ENCODE peak calls at places on chromosomes 16 and 17, in eight cellular contexts. L is GM12865, E is PC-3, Z is right atrium auricular region, S is fibroblast of pulmonary artery, W is thoracic aorta, D is fibroblast of lung, A is psoas muscle. H is an unnamed sample.

GRCh38 chr17:33163827-33164555 is 129.1 kb downstream of the ASIC2 start:
- DNase-seq in L (no peak), E (no peak), Z (no peak), S (no peak), W (no peak), D (no peak), A (no peak), H (no peak)

GRCh38 chr17:44002141-44002848 is 2.1 kb upstream of the NAGS start:
- DNase-seq in L (no peak), E (peak), Z (no peak), S (peak), W (no peak), D (peak), A (peak), H (no peak)

GRCh38 chr17:50904522-50905459 is 38.6 kb upstream of the TOB1 start:
- DNase-seq in L (no peak), E (peak), Z (no peak), S (no peak), W (peak), D (no peak), A (peak), H (peak)

GRCh38 chr17:83053021-83053778 is 26.2 kb upstream of the METRNL start:
- DNase-seq in L (no peak), E (no peak), Z (no peak), S (no peak), W (no peak), D (peak), A (peak), H (no peak)

GRCh38 chr16:10441726-10442125 is 55.9 kb downstream of the ATF7IP2 start:
- DNase-seq in L (no peak), E (no peak), Z (no peak), S (no peak), W (no peak), D (no peak), A (no peak), H (no peak)

GRCh38 chr17:16427020-16427419 is 11.6 kb downstream of the TRPV2 start:
- DNase-seq in L (no peak), E (no peak), Z (no peak), S (no peak), W (no peak), D (no peak), A (no peak), H (no peak)

GRCh38 chr17:15447928-15448579 is 19.4 kb downstream of the CDRT4 start:
- DNase-seq in L (no peak), E (no peak), Z (no peak), S (no peak), W (no peak), D (no peak), A (no peak), H (no peak)

GRCh38 chr17:62895256-62895649 is 70.8 kb upstream of the TANC2 start:
- DNase-seq in L (no peak), E (no peak), Z (no peak), S (no peak), W (no peak), D (no peak), A (no peak), H (peak)

GRCh38 chr16:14232106-14232890 is 161.2 kb downstream of the MRTFB start:
- DNase-seq in L (no peak), E (peak), Z (no peak), S (peak), W (no peak), D (peak), A (no peak), H (no peak)

GRCh38 chr17:81922566-81923301 is 4.8 kb upstream of the SIRT7 start:
- DNase-seq in L (no peak), E (no peak), Z (no peak), S (no peak), W (no peak), D (no peak), A (peak), H (no peak)

GRCh38 chr17:45042346-45043120 is 8.9 kb downstream of the DCAKD start:
- DNase-seq in L (no peak), E (no peak), Z (no peak), S (no peak), W (no peak), D (no peak), A (no peak), H (no peak)

GRCh38 chr16:10897134-10897533 is 20.1 kb downstream of the CIITA start:
- DNase-seq in L (peak), E (no peak), Z (no peak), S (no peak), W (no peak), D (no peak), A (no peak), H (no peak)

GRCh38 chr17:1577657-1578428 is 15.3 kb upstream of the PITPNA start:
- DNase-seq in L (no peak), E (no peak), Z (no peak), S (no peak), W (no peak), D (no peak), A (peak), H (no peak)

GRCh38 chr16:14322186-14322585 is 251.1 kb downstream of the MRTFB start:
- DNase-seq in L (no peak), E (no peak), Z (no peak), S (no peak), W (no peak), D (no peak), A (no peak), H (no peak)

GRCh38 chr16:66695474-66695934 is 1.0 kb downstream of the CMTM4 start:
- DNase-seq in L (no peak), E (no peak), Z (no peak), S (no peak), W (no peak), D (no peak), A (no peak), H (no peak)

GRCh38 chr17:65020284-65020683 is 36.3 kb downstream of the GNA13 start:
- DNase-seq in L (no peak), E (peak), Z (no peak), S (peak), W (no peak), D (peak), A (no peak), H (no peak)

GRCh38 chr17:56594528-56595418 is 1.3 kb downstream of the NOG start:
- DNase-seq in L (no peak), E (peak), Z (no peak), S (no peak), W (no peak), D (no peak), A (no peak), H (no peak)

GRCh38 chr17:78892062-78892456 is 10.9 kb downstream of the CEP295NL start:
- DNase-seq in L (no peak), E (no peak), Z (no peak), S (no peak), W (no peak), D (no peak), A (no peak), H (no peak)

GRCh38 chr17:79919164-79919585 is 79.9 kb upstream of the CBX4 start:
- DNase-seq in L (no peak), E (peak), Z (peak), S (no peak), W (peak), D (no peak), A (peak), H (no peak)

GRCh38 chr17:72145972-72146755 is 25.3 kb downstream of the SOX9 start:
- DNase-seq in L (no peak), E (peak), Z (no peak), S (no peak), W (no peak), D (no peak), A (no peak), H (no peak)

GRCh38 chr16:89924298-89924924 is 1.3 kb downstream of the TUBB3 start:
- DNase-seq in L (peak), E (no peak), Z (no peak), S (peak), W (no peak), D (peak), A (no peak), H (no peak)

GRCh38 chr17:9389116-9389515 is 186.5 kb downstream of the STX8 start:
- DNase-seq in L (peak), E (peak), Z (no peak), S (peak), W (no peak), D (peak), A (no peak), H (no peak)

GRCh38 chr16:14373901-14374300 is 256.2 kb downstream of the PARN start:
- DNase-seq in L (no peak), E (no peak), Z (no peak), S (no peak), W (no peak), D (no peak), A (no peak), H (no peak)

GRCh38 chr17:38352245-38353083 is 820 bp downstream of the SOCS7 start:
- DNase-seq in L (peak), E (peak), Z (no peak), S (peak), W (no peak), D (peak), A (peak), H (no peak)

GRCh38 chr16:7953360-7953759 is 620.7 kb downstream of the RBFOX1 start:
- DNase-seq in L (no peak), E (no peak), Z (no peak), S (no peak), W (no peak), D (no peak), A (no peak), H (no peak)

GRCh38 chr16:89871895-89872294 is 1.5 kb upstream of the TCF25 start:
- DNase-seq in L (no peak), E (no peak), Z (no peak), S (no peak), W (no peak), D (no peak), A (no peak), H (no peak)

GRCh38 chr16:90072442-90073105 is 4.6 kb downstream of the PRDM7 start:
- DNase-seq in L (no peak), E (no peak), Z (no peak), S (peak), W (no peak), D (no peak), A (no peak), H (no peak)

GRCh38 chr16:49828545-49829267 is 27.2 kb downstream of the ZNF423 start:
- DNase-seq in L (no peak), E (no peak), Z (no peak), S (no peak), W (no peak), D (no peak), A (peak), H (no peak)

GRCh38 chr16:49833055-49833454 is 22.9 kb downstream of the ZNF423 start:
- DNase-seq in L (no peak), E (no peak), Z (peak), S (peak), W (no peak), D (peak), A (peak), H (no peak)

GRCh38 chr16:49833796-49834195 is 22.1 kb downstream of the ZNF423 start:
- DNase-seq in L (no peak), E (no peak), Z (no peak), S (no peak), W (no peak), D (no peak), A (peak), H (no peak)

GRCh38 chr16:49832177-49832576 is 23.7 kb downstream of the ZNF423 start:
- DNase-seq in L (no peak), E (no peak), Z (peak), S (no peak), W (no peak), D (no peak), A (peak), H (no peak)

DNA sequence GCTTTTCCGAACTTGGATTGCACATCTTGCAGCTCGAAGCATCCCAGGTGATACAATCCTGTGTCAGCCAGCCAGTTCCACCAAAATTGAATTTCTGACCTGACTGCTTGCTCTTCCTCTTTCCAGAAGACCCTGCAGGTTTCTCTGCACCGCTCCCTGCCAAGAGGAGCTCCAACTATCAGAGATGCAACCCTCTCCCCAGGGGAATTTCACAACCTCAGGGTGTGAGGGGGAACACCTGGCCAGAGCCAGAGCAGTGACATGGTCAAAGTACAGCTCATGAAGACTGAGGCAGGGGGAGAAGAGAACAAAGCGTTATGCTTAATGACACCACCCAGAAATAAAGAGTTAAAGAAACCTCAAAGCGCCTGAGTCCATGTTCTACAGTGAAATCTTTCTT is 25.0 kb downstream of the ZNF423 start:
- DNase-seq in L (no peak), E (no peak), Z (no peak), S (no peak), W (no peak), D (no peak), A (peak), H (no peak)
- TF ChIP-seq CTCF in L (no peak), E (no peak), Z (no peak), S (no peak), W (no peak), D (no peak), A (no peak), H (no peak)

GRCh38 chr17:14211778-14212177 is 24.9 kb downstream of the CDRT15 start:
- DNase-seq in L (no peak), E (no peak), Z (no peak), S (peak), W (no peak), D (no peak), A (peak), H (no peak)
- TF ChIP-seq CTCF in L (no peak), E (peak), Z (peak), S (peak), W (no peak), D (peak), A (peak), H (no peak)

DNA sequence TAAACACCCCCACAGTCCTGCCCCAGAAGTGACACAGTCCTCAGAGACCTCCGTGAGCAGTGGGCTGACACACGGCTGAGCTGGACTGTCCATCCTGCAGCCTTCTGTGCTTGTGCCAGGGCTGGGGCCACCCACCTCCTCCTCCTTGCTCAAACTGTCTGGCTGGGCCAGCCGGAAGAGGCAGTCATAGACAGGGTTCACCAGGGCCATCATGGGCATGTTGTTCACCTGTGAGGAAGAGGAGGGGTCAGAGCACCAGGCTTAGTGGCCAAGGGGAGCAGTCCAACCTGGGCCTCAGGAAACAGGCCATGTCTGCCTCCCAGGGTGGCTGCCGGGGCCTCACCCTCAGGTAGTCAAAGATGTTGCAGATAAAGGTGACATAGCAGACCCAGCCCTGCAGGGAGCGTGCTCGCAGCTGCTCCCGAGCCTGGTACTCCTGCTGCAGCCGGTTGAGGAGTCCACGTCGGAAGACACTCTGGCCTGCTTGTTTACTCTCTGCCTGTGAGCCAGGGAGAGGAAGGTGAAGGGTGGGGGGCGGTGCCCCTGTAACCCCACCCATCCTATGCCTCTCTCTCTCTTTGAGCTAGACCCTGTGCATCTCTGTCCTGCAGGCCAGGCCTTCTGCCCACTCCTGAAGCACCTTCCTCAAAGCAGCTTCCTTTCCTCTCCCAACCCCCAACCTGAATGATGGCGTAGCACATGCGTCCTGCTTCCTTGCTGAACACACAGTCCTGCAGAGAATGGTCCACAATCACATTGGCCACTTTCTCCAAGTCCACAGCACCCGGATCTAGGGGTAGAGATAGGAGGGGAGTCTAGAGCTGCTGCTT is 3.4 kb downstream of the MIF4GD start:
- DNase-seq in L (peak), E (peak), Z (no peak), S (no peak), W (no peak), D (no peak), A (peak), H (no peak)
- TF ChIP-seq CTCF in L (peak), E (peak), Z (no peak), S (no peak), W (no peak), D (no peak), A (no peak), H (no peak)

GRCh38 chr17:40218740-40219072 is 398 bp upstream of the WIPF2 start:
- DNase-seq in L (peak), E (peak), Z (peak), S (peak), W (peak), D (peak), A (peak), H (no peak)

GRCh38 chr17:40219073-40219860 is at the start of gene WIPF2:
- DNase-seq in L (peak), E (peak), Z (peak), S (peak), W (peak), D (peak), A (peak), H (peak)

GRCh38 chr17:40218006-40218739 is 931 bp upstream of the WIPF2 start:
- DNase-seq in L (peak), E (no peak), Z (no peak), S (no peak), W (no peak), D (no peak), A (no peak), H (no peak)
- TF ChIP-seq CTCF in L (no peak), E (no peak), Z (no peak), S (no peak), W (no peak), D (no peak), A (no peak), H (no peak)

DNA sequence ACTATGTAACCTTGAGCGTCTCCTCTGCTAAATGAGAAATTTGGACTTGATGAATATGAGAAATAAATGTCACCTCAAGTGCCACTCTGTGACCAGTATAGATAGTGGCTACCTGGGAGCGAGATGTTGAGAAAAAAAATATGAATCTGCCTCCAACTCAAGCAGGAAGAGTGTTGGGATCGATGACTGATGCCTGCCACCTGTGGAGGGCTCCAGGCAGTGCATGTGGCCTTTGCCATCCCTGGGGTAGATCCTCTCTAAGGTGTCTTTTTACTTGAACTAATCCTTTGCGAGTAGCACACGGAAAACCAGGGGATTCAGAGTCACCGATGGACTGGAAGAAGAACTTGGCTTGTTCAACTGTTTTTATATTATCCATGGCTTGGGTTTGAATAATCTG is 9.4 kb downstream of the CCDC182 start:
- DNase-seq in L (peak), E (peak), Z (no peak), S (no peak), W (no peak), D (no peak), A (no peak), H (no peak)
- TF ChIP-seq CTCF in L (peak), E (peak), Z (peak), S (peak), W (no peak), D (no peak), A (no peak), H (peak)

DNA sequence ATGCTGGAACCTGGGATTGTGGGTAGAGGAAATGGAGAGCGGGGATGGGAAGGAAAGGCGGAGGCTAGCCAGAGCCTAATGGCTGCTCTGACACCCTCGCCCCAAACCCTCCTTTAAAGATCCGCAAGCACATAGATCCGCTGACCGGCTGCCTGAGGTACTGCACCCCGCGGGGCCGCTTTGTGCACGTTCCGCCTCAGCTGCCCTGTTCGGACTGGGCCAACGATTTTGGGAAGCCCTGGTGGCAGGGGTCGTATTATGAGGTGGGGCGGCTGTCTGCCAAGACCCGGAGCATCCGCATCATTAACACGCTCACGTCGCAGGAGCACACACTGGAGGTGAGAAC is 657 bp downstream of the CYB5D1 start:
- DNase-seq in L (peak), E (peak), Z (no peak), S (peak), W (no peak), D (peak), A (peak), H (no peak)
- TF ChIP-seq CTCF in L (peak), E (peak), Z (peak), S (peak), W (peak), D (peak), A (peak), H (peak)

GRCh38 chr16:12899529-12900168 is 1.7 kb upstream of the SHISA9 start:
- DNase-seq in L (no peak), E (peak), Z (no peak), S (no peak), W (no peak), D (no peak), A (no peak), H (no peak)

GRCh38 chr16:12893050-12893750 is 8.2 kb upstream of the SHISA9 start:
- DNase-seq in L (no peak), E (no peak), Z (no peak), S (no peak), W (no peak), D (no peak), A (no peak), H (no peak)

GRCh38 chr16:12900599-12901203 is 697 bp upstream of the SHISA9 start:
- DNase-seq in L (no peak), E (no peak), Z (no peak), S (no peak), W (no peak), D (no peak), A (no peak), H (no peak)

GRCh38 chr16:12898556-12898955 is 2.8 kb upstream of the SHISA9 start:
- DNase-seq in L (no peak), E (no peak), Z (no peak), S (no peak), W (no peak), D (no peak), A (no peak), H (no peak)

DNA sequence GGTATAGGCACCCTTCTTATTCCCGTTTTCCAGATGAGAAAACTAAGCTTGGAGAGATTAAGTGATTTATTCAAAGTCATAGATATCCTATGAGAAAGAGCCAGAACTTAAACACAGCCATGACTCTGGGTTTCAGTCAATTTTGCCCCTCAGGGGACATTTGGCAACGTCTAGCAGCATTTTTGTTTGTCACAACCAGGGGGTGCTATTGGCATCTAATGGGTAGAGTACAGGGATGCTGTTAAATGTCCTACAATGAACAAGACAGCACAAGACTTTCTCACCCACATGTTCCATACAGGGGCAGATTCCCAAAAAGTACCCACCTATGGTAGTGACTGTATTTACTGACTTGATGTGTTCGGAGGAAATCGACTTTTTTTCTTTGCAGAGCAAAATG is 4.8 kb upstream of the SHISA9 start:
- DNase-seq in L (peak), E (peak), Z (no peak), S (peak), W (no peak), D (no peak), A (no peak), H (no peak)
- TF ChIP-seq CTCF in L (peak), E (peak), Z (peak), S (peak), W (peak), D (no peak), A (no peak), H (peak)